ENCODE peak calls at places on chromosomes 11 and 22, in five cellular contexts. Q is foreskin fibroblast, X is spleen, V is GM12878, W is astrocyte of the cerebellum. U is an unnamed sample.

GRCh38 chr11:91081440-91082088 is 858.7 kb upstream of the CHORDC1 start:
- DNase-seq in V (no peak), W (peak; percentile 5), Q (peak; percentile 75), X (no peak), U (no peak)

GRCh38 chr11:69215784-69216415 is 60.2 kb downstream of the SMIM38 start:
- DNase-seq in Q (peak; percentile 49), W (no peak), V (no peak), X (no peak), U (no peak)

GRCh38 chr11:108766596-108767173 is 101.8 kb downstream of the DDX10 start:
- DNase-seq in X (no peak), Q (no peak), V (no peak), W (no peak), U (no peak)

GRCh38 chr22:38317237-38317994 is at the start of gene CSNK1E:
- DNase-seq in X (peak; percentile 94), V (no peak), Q (peak; percentile 87), W (no peak), U (no peak)

GRCh38 chr11:9728058-9728457 is 64.2 kb downstream of the SWAP70 start:
- DNase-seq in V (no peak), W (no peak), X (no peak), Q (no peak), U (no peak)

GRCh38 chr11:36065436-36065835 is 121.6 kb downstream of the LDLRAD3 start:
- DNase-seq in Q (peak; percentile 58), V (no peak), X (no peak), W (no peak), U (no peak)

GRCh38 chr11:34513674-34513995 is at the start of gene ELF5:
- DNase-seq in V (no peak), X (no peak), W (no peak), Q (no peak), U (no peak)

GRCh38 chr11:71311176-71311925 is 59.0 kb upstream of the SHANK2 start:
- DNase-seq in Q (no peak), X (peak; percentile 19), V (no peak), W (no peak), U (no peak)

GRCh38 chr11:69642549-69642912 is 1.6 kb downstream of the CCND1 start:
- DNase-seq in Q (no peak), V (no peak), X (peak; percentile 90), W (no peak), U (no peak)

GRCh38 chr11:70742553-70743291 is 344.4 kb downstream of the CTTN start:
- DNase-seq in W (no peak), X (no peak), V (no peak), Q (no peak), U (no peak)

GRCh38 chr22:36197065-36197440 is 4.6 kb downstream of the APOL4 start:
- DNase-seq in W (peak; percentile 35), V (no peak), X (no peak), Q (peak; percentile 81), U (peak; percentile 31)

GRCh38 chr11:124841765-124842700 is 23.2 kb upstream of the ROBO3 start:
- DNase-seq in V (no peak), W (no peak), X (no peak), Q (no peak), U (no peak)

GRCh38 chr11:111581341-111581740 is 20.9 kb upstream of the SIK2 start:
- DNase-seq in V (no peak), Q (no peak), W (no peak), X (no peak), U (no peak)

GRCh38 chr22:19815823-19816290 is 38.8 kb downstream of the GNB1L start:
- DNase-seq in Q (no peak), X (no peak), W (no peak), V (no peak), U (no peak)

GRCh38 chr22:49192180-49192856 is 635.4 kb downstream of the BRD1 start:
- DNase-seq in W (no peak), V (no peak), Q (no peak), X (peak; percentile 68), U (peak; percentile 73)

GRCh38 chr22:30420401-30421178 is 5.0 kb upstream of the MTFP1 start:
- DNase-seq in X (no peak), V (no peak), W (no peak), Q (peak; percentile 89), U (no peak)

GRCh38 chr11:69377953-69378302 is 84.0 kb downstream of the MYEOV start:
- DNase-seq in W (no peak), V (no peak), X (peak; percentile 57), Q (no peak), U (no peak)

GRCh38 chr11:133712235-133712634 is 133.1 kb downstream of the SPATA19 start:
- DNase-seq in V (no peak), W (no peak), Q (no peak), X (no peak), U (no peak)

GRCh38 chr22:43160497-43161126 is 9.3 kb downstream of the TSPO start:
- DNase-seq in W (no peak), V (no peak), X (no peak), Q (no peak), U (no peak)

GRCh38 chr11:71145368-71145767 is 107.0 kb downstream of the SHANK2 start:
- DNase-seq in V (no peak), W (no peak), Q (no peak), X (peak; percentile 31), U (no peak)

GRCh38 chr11:8838248-8838647 is 72.7 kb upstream of the AKIP1 start:
- DNase-seq in Q (peak; percentile 91), V (no peak), X (no peak), W (peak; percentile 90), U (no peak)

GRCh38 chr11:64259533-64260067 is 8.3 kb downstream of the PLCB3 start:
- DNase-seq in Q (no peak), W (no peak), V (no peak), X (no peak), U (no peak)

GRCh38 chr22:21054046-21054713 is 8.4 kb downstream of the LRRC74B start:
- DNase-seq in Q (no peak), W (no peak), X (no peak), V (no peak), U (no peak)

GRCh38 chr11:59174664-59175033 is 2.7 kb downstream of the DTX4 start:
- DNase-seq in X (no peak), Q (peak; percentile 48), V (no peak), W (no peak), U (no peak)

GRCh38 chr22:33380789-33381530 is 322.8 kb upstream of the SYN3 start:
- DNase-seq in X (no peak), Q (no peak), W (peak; percentile 60), V (peak; percentile 11), U (no peak)

GRCh38 chr22:44752285-44753188 is at the start of gene ARHGAP8:
- DNase-seq in V (no peak), X (peak; percentile 75), W (no peak), Q (no peak), U (no peak)

DNA sequence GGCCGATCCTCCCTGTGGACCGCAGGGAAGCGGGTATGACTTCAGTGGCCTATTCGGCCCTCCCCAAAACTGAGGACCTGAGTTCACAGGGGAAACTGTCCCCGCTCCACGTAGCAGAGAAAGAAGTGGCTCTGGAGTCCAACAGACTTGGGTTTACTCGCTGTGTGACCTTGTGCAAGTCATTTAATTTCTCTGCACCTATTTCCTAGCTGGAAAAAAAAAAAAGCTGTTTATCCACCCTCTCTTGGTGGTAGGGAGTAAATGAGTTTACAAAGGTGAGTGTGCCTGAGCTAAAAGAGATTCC is 2.2 kb downstream of the SPON1 start:
- DNase-seq in W (no peak), V (no peak), Q (no peak), X (no peak), U (no peak)
- H3K4me3 ChIP-seq in W (no peak overlapping the region), V (no peak overlapping the region), Q (no peak overlapping the region), X (peak overlapping the region; percentile 38), U (no peak overlapping the region)

DNA sequence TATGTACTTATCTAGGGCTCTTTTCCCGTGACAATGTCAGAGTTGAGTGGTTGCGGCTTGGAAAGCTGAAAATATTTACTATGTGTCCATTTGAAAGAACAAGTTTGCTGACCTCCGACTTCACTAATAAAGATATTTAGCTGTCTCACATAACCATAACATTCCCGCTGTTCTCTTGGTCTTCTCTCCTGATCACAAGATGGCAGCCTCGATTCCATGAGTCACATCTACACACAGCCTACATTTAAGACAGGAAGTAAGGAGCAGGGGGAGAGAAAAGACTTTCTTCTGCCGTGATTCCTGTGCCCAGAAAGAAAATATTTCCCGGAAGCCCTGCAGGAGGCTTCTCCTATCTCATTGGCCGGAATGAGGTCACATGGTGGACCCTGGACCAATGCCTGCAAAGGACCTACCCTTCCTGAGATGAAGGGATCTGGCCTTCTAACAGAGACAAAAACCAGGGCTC is 47.4 kb upstream of the SYT13 start:
- DNase-seq in W (no peak), X (no peak), Q (peak; percentile 51), V (no peak), U (no peak)
- H3K4me3 ChIP-seq in W (no peak overlapping the region), X (no peak overlapping the region), Q (peak overlapping the region; percentile 25), V (no peak overlapping the region), U (no peak overlapping the region)

GRCh38 chr11:65355013-65355775 is 643 bp downstream of the TIGD3 start:
- DNase-seq in V (no peak), Q (no peak), X (peak; percentile 88), W (no peak), U (peak; percentile 35)

GRCh38 chr11:65353900-65354264 is 669 bp upstream of the TIGD3 start:
- DNase-seq in W (no peak), V (no peak), Q (no peak), X (no peak), U (no peak)

GRCh38 chr11:65356394-65356972 is 1.9 kb downstream of the TIGD3 start:
- DNase-seq in Q (no peak), W (no peak), V (no peak), X (no peak), U (no peak)

GRCh38 chr11:65354265-65355012 is at the start of gene TIGD3:
- DNase-seq in X (peak; percentile 98), W (peak; percentile 78), Q (peak; percentile 98), V (peak; percentile 75), U (peak; percentile 90)

GRCh38 chr11:65355776-65356393 is 1.3 kb downstream of the TIGD3 start:
- DNase-seq in Q (peak; percentile 73), V (no peak), W (no peak), X (peak; percentile 83), U (no peak)
- H3K4me3 ChIP-seq in Q (peak overlapping the region; percentile 33), V (peak overlapping the region; percentile 89), W (peak overlapping the region; percentile 21), X (peak overlapping the region; percentile 74), U (no peak overlapping the region)

DNA sequence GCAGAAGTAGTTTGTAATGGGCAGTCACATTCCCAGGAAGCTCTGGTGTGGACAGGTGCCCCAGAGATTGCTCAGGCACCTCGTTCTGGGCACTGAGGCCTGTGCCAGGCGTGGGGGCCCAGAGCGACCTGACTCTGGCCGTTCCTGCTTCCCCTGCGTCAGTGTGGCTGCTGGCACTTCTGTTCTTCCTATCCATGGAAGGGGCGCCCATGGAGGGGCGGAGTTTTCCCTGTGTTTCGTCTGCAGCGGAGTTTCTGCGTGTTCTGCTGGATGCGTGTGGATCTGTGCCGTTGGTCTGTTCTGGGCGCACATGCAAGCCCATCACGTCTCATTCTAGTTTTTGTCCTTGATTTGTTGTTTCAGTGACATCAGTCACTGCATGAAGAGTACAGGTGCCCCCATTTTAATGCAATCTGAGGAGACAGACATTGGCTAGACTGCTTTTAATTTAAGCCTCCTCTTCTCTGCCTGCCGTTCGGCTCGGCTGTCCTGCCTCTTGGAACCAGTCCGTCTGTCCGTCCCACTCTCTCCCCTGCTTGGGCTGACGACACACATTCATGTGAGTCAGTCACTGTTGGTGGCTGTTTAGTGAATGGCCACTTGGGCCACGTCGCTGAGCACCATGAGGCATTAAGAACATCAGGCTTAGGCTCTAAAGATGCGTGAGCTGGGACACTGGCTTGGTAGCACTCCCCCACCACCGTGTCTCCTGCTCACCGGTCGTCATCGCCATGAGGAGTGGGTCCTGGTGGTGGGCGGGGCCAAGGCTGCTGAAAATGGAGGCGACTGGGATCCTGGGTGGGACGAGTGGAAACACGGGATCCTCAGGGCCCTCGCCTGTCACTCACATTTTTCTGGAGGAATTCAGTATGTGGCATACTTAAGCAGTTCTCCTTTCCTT is 255.8 kb downstream of the TBC1D22A start:
- DNase-seq in V (no peak), W (no peak), X (no peak), Q (no peak), U (no peak)
- H3K4me3 ChIP-seq in V (no peak overlapping the region), W (no peak overlapping the region), X (no peak overlapping the region), Q (no peak overlapping the region), U (no peak overlapping the region)

U was measured in Jurkat, Clone E6-1.